ENCODE peak calls at places on chromosomes 12 and 14, in nine cellular contexts. H, T, D, M, Y, L, U, K and C are unnamed samples.

GRCh38 chr12:27688671-27689070 is 7.6 kb upstream of the REP15 start:
- DNase-seq in T (no peak), K (no peak), U (no peak), H (no peak), M (no peak), D (no peak), Y (no peak), L (peak), C (no peak)

GRCh38 chr14:100025111-100025510 is 40.1 kb upstream of the EVL start:
- DNase-seq in U (no peak), L (no peak), T (peak), D (no peak), K (peak), Y (peak), M (no peak), H (peak), C (no peak)

GRCh38 chr14:85444685-85445084 is 85.3 kb upstream of the FLRT2 start:
- DNase-seq in H (no peak), K (no peak), U (no peak), D (no peak), M (no peak), Y (no peak), T (peak), L (peak), C (no peak)

GRCh38 chr12:41460906-41461305 is 272.8 kb downstream of the PDZRN4 start:
- DNase-seq in Y (no peak), H (no peak), K (no peak), L (no peak), T (no peak), M (no peak), U (no peak), D (no peak), C (no peak)

GRCh38 chr14:72766296-72766695 is 127.6 kb downstream of the DPF3 start:
- DNase-seq in H (no peak), K (no peak), L (no peak), U (no peak), D (no peak), T (no peak), M (no peak), Y (no peak), C (no peak)

GRCh38 chr12:9957834-9958233 is 13.4 kb upstream of the CLEC12A start:
- DNase-seq in D (no peak), L (no peak), H (no peak), Y (no peak), T (no peak), M (no peak), K (no peak), U (no peak), C (no peak)

GRCh38 chr12:79367016-79367575 is 323.7 kb downstream of the PAWR start:
- DNase-seq in K (no peak), M (no peak), D (no peak), U (no peak), T (no peak), Y (no peak), H (no peak), L (peak), C (no peak)

GRCh38 chr14:52706286-52706685 is 714 bp upstream of the PSMC6 start:
- DNase-seq in Y (peak), L (no peak), H (peak), U (no peak), D (no peak), M (no peak), T (peak), K (no peak), C (no peak)